ENCODE peak calls at places on chromosomes 6 and 20, in four cellular contexts. K, O, I and V are unnamed samples. For H3K4me1, the result is how much of the 10 kb centered on the place peaks cover.

GRCh38 chr6:35839019-35839418 is 33.9 kb downstream of the LHFPL5 start:
- DNase-seq in K (no peak), O (no peak), I (no peak), V (no peak)

GRCh38 chr20:50870572-50871161 is 60.6 kb downstream of the ADNP start:
- DNase-seq in K (peak), O (no peak), I (peak), V (no peak)

GRCh38 chr20:36950432-36951197 is 893 bp downstream of the SAMHD1 start:
- DNase-seq in K (peak), O (peak), I (peak), V (peak)

GRCh38 chr20:59836768-59837167 is 96.7 kb downstream of the SYCP2 start:
- DNase-seq in K (no peak), O (no peak), I (no peak), V (no peak)

GRCh38 chr6:44742201-44742600 is 354.7 kb downstream of the CDC5L start:
- DNase-seq in K (peak), O (no peak), I (no peak), V (no peak)

GRCh38 chr20:48682529-48683385 is 145.0 kb downstream of the PREX1 start:
- DNase-seq in K (peak), O (peak), I (no peak), V (no peak)

GRCh38 chr6:82761674-82762345 is 303.8 kb downstream of the UBE3D start:
- DNase-seq in K (no peak), O (no peak), I (no peak), V (no peak)

GRCh38 chr6:56448056-56448455 is 194.6 kb downstream of the DST start:
- DNase-seq in K (no peak), O (no peak), I (no peak), V (no peak)

GRCh38 chr6:38136547-38136946 is 317.0 kb downstream of the ZFAND3 start:
- DNase-seq in K (no peak), O (no peak), I (no peak), V (no peak)

GRCh38 chr6:34128045-34128444 is 17.8 kb downstream of the GRM4 start:
- DNase-seq in K (no peak), O (no peak), I (no peak), V (no peak)

GRCh38 chr20:51703446-51704287 is 64.5 kb downstream of the ATP9A start:
- DNase-seq in K (no peak), O (no peak), I (no peak), V (no peak)

GRCh38 chr20:32909451-32909850 is 50.7 kb downstream of the EFCAB8 start:
- DNase-seq in K (no peak), O (no peak), I (no peak), V (no peak)

GRCh38 chr6:137342607-137343186 is 123.5 kb upstream of the IFNGR1 start:
- DNase-seq in K (no peak), O (no peak), I (no peak), V (peak)

GRCh38 chr20:50295762-50296449 is 105.3 kb downstream of the CEBPB start:
- DNase-seq in K (no peak), O (peak), I (no peak), V (no peak)

GRCh38 chr6:105985816-105986632 is 100.1 kb upstream of the PRDM1 start:
- DNase-seq in K (peak), O (no peak), I (no peak), V (peak)

GRCh38 chr6:128807577-128807976 is 75.4 kb upstream of the LAMA2 start:
- DNase-seq in K (no peak), O (no peak), I (peak), V (peak)

GRCh38 chr6:71124340-71124739 is 164.3 kb upstream of the OGFRL1 start:
- DNase-seq in K (no peak), O (no peak), I (no peak), V (no peak)

GRCh38 chr20:36988494-36988966 is 37.0 kb upstream of the SAMHD1 start:
- DNase-seq in K (no peak), O (no peak), I (no peak), V (peak)

GRCh38 chr20:22922987-22923386 is 112.1 kb upstream of the SSTR4 start:
- DNase-seq in K (no peak), O (no peak), I (no peak), V (no peak)

GRCh38 chr6:26175428-26176181 is 88.4 kb downstream of the HFE start:
- DNase-seq in K (peak), O (no peak), I (no peak), V (peak)

GRCh38 chr6:42505377-42505702 is 53.6 kb upstream of the TRERF1 start:
- DNase-seq in K (no peak), O (no peak), I (no peak), V (no peak)

GRCh38 chr6:141483561-141484061 is 649.1 kb upstream of the GJE1 start:
- DNase-seq in K (no peak), O (no peak), I (no peak), V (peak)

GRCh38 chr20:63457737-63458136 is 14.7 kb downstream of the KCNQ2 start:
- DNase-seq in K (no peak), O (no peak), I (no peak), V (no peak)

GRCh38 chr20:33816191-33816590 is 5.0 kb downstream of the CHMP4B start:
- DNase-seq in K (no peak), O (no peak), I (no peak), V (no peak)

GRCh38 chr20:3749689-3750639 is 17.5 kb downstream of the HSPA12B start:
- DNase-seq in K (peak), O (no peak), I (no peak), V (no peak)

GRCh38 chr6:13512900-13513299 is 25.5 kb upstream of the GFOD1 start:
- DNase-seq in K (no peak), O (no peak), I (no peak), V (no peak)
- H3K4me1 ChIP-seq in K (under half), O (under half), I (under half), V (under half)

DNA sequence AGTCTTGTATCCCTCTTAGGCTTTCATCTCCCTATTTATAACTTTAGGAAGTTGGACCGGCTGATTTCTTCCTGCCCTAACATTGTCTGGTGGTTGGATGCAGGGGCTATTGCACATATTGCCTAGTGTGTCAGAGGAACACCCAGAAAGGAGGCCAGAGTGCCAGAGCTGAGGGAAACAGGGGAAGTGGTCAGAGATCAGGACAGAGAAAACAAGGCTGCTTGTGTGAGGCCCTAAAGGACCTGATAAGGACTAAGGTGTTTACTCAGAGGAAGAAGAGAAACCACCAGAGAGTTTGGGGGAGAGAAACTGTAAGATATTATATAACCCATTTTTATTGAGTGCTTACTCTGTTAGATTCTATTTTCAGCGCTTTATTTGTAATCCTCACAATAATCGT is 53.9 kb upstream of the REV3L start:
- DNase-seq in K (no peak), O (no peak), I (no peak), V (no peak)
- H3K4me3 ChIP-seq in K (no peak), O (no peak), I (no peak), V (no peak)

DNA sequence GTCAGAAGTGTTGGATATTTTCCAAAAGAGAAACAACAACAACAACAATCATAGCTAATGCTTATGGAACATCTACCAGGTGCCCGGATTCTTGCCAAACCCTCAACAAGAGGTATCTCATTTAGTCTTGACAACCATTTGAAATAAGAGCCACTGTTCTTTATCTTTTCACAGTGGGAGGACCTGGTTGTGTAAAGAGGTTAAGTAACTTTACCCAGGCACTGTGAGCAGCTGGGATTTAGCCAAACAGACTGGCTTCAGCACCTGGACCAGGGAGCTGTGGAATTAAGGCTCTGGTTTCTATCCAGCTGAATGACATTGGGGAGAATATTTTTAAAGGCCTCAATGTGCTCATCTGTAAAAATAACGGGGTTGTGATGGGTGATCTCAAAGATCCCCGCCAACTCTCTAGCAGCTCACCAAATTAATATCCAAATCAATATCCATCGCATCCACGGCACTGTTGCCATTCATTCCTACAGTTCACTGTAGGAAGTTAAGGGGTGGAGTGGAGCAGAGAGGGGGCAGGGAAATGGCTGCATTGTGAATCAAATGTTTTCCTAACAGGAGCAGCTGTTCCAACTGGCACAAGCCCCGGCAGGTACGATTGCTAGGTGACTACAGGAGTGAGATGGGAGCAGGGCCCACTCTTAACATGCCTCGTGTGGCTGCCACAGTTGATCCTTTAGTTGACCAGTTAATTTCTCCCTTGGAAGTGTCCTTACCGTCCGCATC is 61.8 kb downstream of the GCNT2 start:
- DNase-seq in K (peak), O (no peak), I (no peak), V (peak)
- H3K4me1 ChIP-seq in K (under half), O (under half), I (under half), V (under half)

GRCh38 chr20:16096756-16097326 is 476.4 kb downstream of the KIF16B start:
- DNase-seq in K (no peak), O (no peak), I (no peak), V (no peak)
- H3K4me3 ChIP-seq in K (no peak), O (no peak), I (no peak), V (no peak)